ENCODE peak calls at places on chromosomes 11 and 22, in eight cellular contexts. One of them, this sample, is unnamed.

GRCh38 chr11:2521081-2521480 is 76.3 kb downstream of the KCNQ1 start:
- DNase-seq in epithelial cell of esophagus: no peak
- DNase-seq in endothelial cell: peak
- DNase-seq in B cell: no peak
- DNase-seq in prostate gland: no peak
- DNase-seq in mucosa of descending colon: peak
- DNase-seq in Calu3: no peak
- DNase-seq in AG04449: no peak
- DNase-seq in this sample: no peak

GRCh38 chr11:130533871-130534270 is 85.4 kb downstream of the ADAMTS15 start:
- DNase-seq in epithelial cell of esophagus: no peak
- DNase-seq in endothelial cell: no peak
- DNase-seq in B cell: no peak
- DNase-seq in prostate gland: no peak
- DNase-seq in mucosa of descending colon: no peak
- DNase-seq in Calu3: no peak
- DNase-seq in AG04449: no peak
- DNase-seq in this sample: no peak

GRCh38 chr22:50169774-50170341 is 673 bp upstream of the PANX2 start:
- DNase-seq in epithelial cell of esophagus: peak
- DNase-seq in endothelial cell: no peak
- DNase-seq in B cell: no peak
- DNase-seq in prostate gland: no peak
- DNase-seq in mucosa of descending colon: no peak
- DNase-seq in Calu3: no peak
- DNase-seq in AG04449: no peak
- DNase-seq in this sample: peak

GRCh38 chr11:44876923-44877322 is 73.8 kb downstream of the TP53I11 start:
- DNase-seq in epithelial cell of esophagus: no peak
- DNase-seq in endothelial cell: no peak
- DNase-seq in B cell: no peak
- DNase-seq in prostate gland: no peak
- DNase-seq in mucosa of descending colon: no peak
- DNase-seq in Calu3: no peak
- DNase-seq in AG04449: no peak
- DNase-seq in this sample: no peak

GRCh38 chr11:98564881-98565280 is 455.9 kb upstream of the CNTN5 start:
- DNase-seq in epithelial cell of esophagus: no peak
- DNase-seq in endothelial cell: no peak
- DNase-seq in B cell: no peak
- DNase-seq in prostate gland: no peak
- DNase-seq in mucosa of descending colon: no peak
- DNase-seq in Calu3: no peak
- DNase-seq in AG04449: no peak
- DNase-seq in this sample: no peak

GRCh38 chr11:107140988-107141387 is 122.7 kb upstream of the GUCY1A2 start:
- DNase-seq in epithelial cell of esophagus: no peak
- DNase-seq in endothelial cell: no peak
- DNase-seq in B cell: no peak
- DNase-seq in prostate gland: no peak
- DNase-seq in mucosa of descending colon: no peak
- DNase-seq in Calu3: no peak
- DNase-seq in AG04449: no peak
- DNase-seq in this sample: no peak

GRCh38 chr11:1053121-1053901 is 16.8 kb upstream of the MUC6 start:
- DNase-seq in epithelial cell of esophagus: no peak
- DNase-seq in endothelial cell: no peak
- DNase-seq in B cell: no peak
- DNase-seq in prostate gland: no peak
- DNase-seq in mucosa of descending colon: peak
- DNase-seq in Calu3: no peak
- DNase-seq in AG04449: no peak
- DNase-seq in this sample: no peak

GRCh38 chr11:2248242-2248641 is 22.1 kb downstream of the ASCL2 start:
- DNase-seq in epithelial cell of esophagus: no peak
- DNase-seq in endothelial cell: no peak
- DNase-seq in B cell: no peak
- DNase-seq in prostate gland: no peak
- DNase-seq in mucosa of descending colon: no peak
- DNase-seq in Calu3: no peak
- DNase-seq in AG04449: no peak
- DNase-seq in this sample: no peak

GRCh38 chr11:125451400-125452124 is 44.5 kb downstream of the FEZ1 start:
- DNase-seq in epithelial cell of esophagus: peak
- DNase-seq in endothelial cell: peak
- DNase-seq in B cell: no peak
- DNase-seq in prostate gland: no peak
- DNase-seq in mucosa of descending colon: peak
- DNase-seq in Calu3: peak
- DNase-seq in AG04449: no peak
- DNase-seq in this sample: peak

GRCh38 chr11:28009383-28009782 is 98.6 kb downstream of the KIF18A start:
- DNase-seq in epithelial cell of esophagus: peak
- DNase-seq in endothelial cell: no peak
- DNase-seq in B cell: no peak
- DNase-seq in prostate gland: no peak
- DNase-seq in mucosa of descending colon: no peak
- DNase-seq in Calu3: no peak
- DNase-seq in AG04449: peak
- DNase-seq in this sample: no peak

DNA sequence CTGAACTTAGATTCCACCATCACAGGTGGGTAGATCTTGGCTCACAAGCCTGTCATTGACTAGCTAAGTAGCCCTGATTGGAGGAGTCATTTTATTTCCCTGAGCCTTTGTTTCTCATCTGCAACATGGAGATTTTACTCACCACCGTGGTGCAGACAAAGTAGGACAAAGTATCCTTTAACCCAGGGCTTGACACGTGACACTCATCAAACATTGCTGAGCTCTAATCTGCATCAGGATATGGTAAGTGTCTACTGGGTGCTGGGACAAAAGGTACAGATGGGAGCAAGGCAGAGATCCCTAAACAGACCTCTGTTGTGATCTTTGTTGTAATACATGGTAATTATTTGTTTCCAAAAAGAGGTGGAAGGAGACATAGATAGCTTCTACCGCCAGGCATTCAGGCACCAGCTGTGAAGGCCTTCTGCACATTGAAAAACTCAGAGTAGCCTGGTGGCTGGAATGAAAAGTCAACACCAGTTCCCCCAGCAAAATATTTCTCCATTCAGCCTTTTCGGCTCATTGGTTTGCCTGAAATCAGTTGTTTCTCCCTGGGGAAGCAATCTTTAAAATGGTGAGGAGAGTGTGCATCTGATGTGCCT is 18.3 kb upstream of the MICAL2 start:
- DNase-seq in epithelial cell of esophagus: no peak
- DNase-seq in endothelial cell: no peak
- DNase-seq in B cell: no peak
- DNase-seq in prostate gland: no peak
- DNase-seq in mucosa of descending colon: no peak
- DNase-seq in Calu3: no peak
- DNase-seq in AG04449: no peak
- DNase-seq in this sample: no peak
- TF ChIP-seq CTCF in epithelial cell of esophagus: no peak
- TF ChIP-seq CTCF in endothelial cell: no peak
- TF ChIP-seq CTCF in B cell: no peak
- TF ChIP-seq CTCF in prostate gland: no peak
- TF ChIP-seq CTCF in mucosa of descending colon: no peak
- TF ChIP-seq CTCF in Calu3: no peak
- TF ChIP-seq CTCF in AG04449: peak
- TF ChIP-seq CTCF in this sample: no peak

DNA sequence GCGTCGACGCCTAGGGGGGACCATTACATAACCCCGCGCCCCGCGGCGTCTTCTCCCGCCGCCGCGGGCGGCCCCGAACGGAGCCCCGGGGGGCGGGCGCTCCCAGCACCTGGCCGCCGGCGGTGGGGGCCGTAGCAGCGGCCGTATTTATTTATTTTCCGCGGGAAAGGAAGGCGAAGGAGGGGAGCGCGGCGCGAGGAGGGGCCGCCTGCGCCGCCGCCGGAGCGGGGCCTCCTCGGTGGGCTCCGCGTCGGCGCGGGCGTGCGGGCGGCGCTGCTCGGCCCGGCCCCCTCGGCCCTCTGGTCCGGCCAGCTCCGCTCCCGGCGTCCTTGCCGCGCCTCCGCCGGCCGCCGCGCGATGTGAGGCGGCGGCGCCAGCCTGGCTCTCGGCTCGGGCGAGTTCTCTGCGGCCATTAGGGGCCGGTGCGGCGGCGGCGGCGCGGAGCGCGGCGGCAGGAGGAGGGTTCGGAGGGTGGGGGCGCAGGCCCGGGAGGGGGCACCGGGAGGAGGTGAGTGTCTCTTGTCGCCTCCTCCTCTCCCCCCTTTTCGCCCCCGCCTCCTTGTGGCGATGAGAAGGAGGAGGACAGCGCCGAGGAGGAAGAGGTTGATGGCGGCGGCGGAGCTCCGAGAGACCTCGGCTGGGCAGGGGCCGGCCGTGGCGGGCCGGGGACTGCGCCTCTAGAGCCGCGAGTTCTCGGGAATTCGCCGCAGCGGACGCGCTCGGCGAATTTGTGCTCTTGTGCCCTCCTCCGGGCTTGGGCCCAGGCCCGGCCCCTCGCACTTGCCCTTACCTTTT is at the start of gene EP300:
- DNase-seq in epithelial cell of esophagus: peak
- DNase-seq in endothelial cell: peak
- DNase-seq in B cell: peak
- DNase-seq in prostate gland: peak
- DNase-seq in mucosa of descending colon: peak
- DNase-seq in Calu3: peak
- DNase-seq in AG04449: peak
- DNase-seq in this sample: peak
- TF ChIP-seq CTCF in epithelial cell of esophagus: peak
- TF ChIP-seq CTCF in endothelial cell: no peak
- TF ChIP-seq CTCF in B cell: peak
- TF ChIP-seq CTCF in prostate gland: peak
- TF ChIP-seq CTCF in mucosa of descending colon: no peak
- TF ChIP-seq CTCF in Calu3: peak
- TF ChIP-seq CTCF in AG04449: peak
- TF ChIP-seq CTCF in this sample: peak

GRCh38 chr22:45831394-45831793 is 145.6 kb downstream of the WNT7B start:
- DNase-seq in epithelial cell of esophagus: no peak
- DNase-seq in endothelial cell: no peak
- DNase-seq in B cell: no peak
- DNase-seq in prostate gland: no peak
- DNase-seq in mucosa of descending colon: no peak
- DNase-seq in Calu3: peak
- DNase-seq in AG04449: no peak
- DNase-seq in this sample: no peak
- TF ChIP-seq CTCF in epithelial cell of esophagus: peak
- TF ChIP-seq CTCF in endothelial cell: no peak
- TF ChIP-seq CTCF in B cell: peak
- TF ChIP-seq CTCF in prostate gland: peak
- TF ChIP-seq CTCF in mucosa of descending colon: no peak
- TF ChIP-seq CTCF in Calu3: peak
- TF ChIP-seq CTCF in AG04449: peak
- TF ChIP-seq CTCF in this sample: peak

GRCh38 chr22:27714076-27714475 is 87.5 kb downstream of the MN1 start:
- DNase-seq in epithelial cell of esophagus: no peak
- DNase-seq in endothelial cell: no peak
- DNase-seq in B cell: no peak
- DNase-seq in prostate gland: no peak
- DNase-seq in mucosa of descending colon: no peak
- DNase-seq in Calu3: no peak
- DNase-seq in AG04449: no peak
- DNase-seq in this sample: no peak

GRCh38 chr22:27717094-27717493 is 84.5 kb downstream of the MN1 start:
- DNase-seq in epithelial cell of esophagus: no peak
- DNase-seq in endothelial cell: no peak
- DNase-seq in B cell: no peak
- DNase-seq in prostate gland: no peak
- DNase-seq in mucosa of descending colon: no peak
- DNase-seq in Calu3: no peak
- DNase-seq in AG04449: no peak
- DNase-seq in this sample: no peak

GRCh38 chr22:27711756-27712155 is 89.8 kb downstream of the MN1 start:
- DNase-seq in epithelial cell of esophagus: no peak
- DNase-seq in endothelial cell: no peak
- DNase-seq in B cell: no peak
- DNase-seq in prostate gland: no peak
- DNase-seq in mucosa of descending colon: no peak
- DNase-seq in Calu3: no peak
- DNase-seq in AG04449: no peak
- DNase-seq in this sample: no peak

GRCh38 chr22:27716074-27716473 is 85.5 kb downstream of the MN1 start:
- DNase-seq in epithelial cell of esophagus: no peak
- DNase-seq in endothelial cell: no peak
- DNase-seq in B cell: no peak
- DNase-seq in prostate gland: no peak
- DNase-seq in mucosa of descending colon: no peak
- DNase-seq in Calu3: no peak
- DNase-seq in AG04449: no peak
- DNase-seq in this sample: no peak

GRCh38 chr22:27715078-27715477 is 86.5 kb downstream of the MN1 start:
- DNase-seq in epithelial cell of esophagus: no peak
- DNase-seq in endothelial cell: no peak
- DNase-seq in B cell: no peak
- DNase-seq in prostate gland: no peak
- DNase-seq in mucosa of descending colon: no peak
- DNase-seq in Calu3: no peak
- DNase-seq in AG04449: no peak
- DNase-seq in this sample: no peak
- TF ChIP-seq CTCF in epithelial cell of esophagus: peak
- TF ChIP-seq CTCF in endothelial cell: no peak
- TF ChIP-seq CTCF in B cell: no peak
- TF ChIP-seq CTCF in prostate gland: peak
- TF ChIP-seq CTCF in mucosa of descending colon: no peak
- TF ChIP-seq CTCF in Calu3: no peak
- TF ChIP-seq CTCF in AG04449: no peak
- TF ChIP-seq CTCF in this sample: no peak

This sample was measured in GM10248.